ENCODE peak calls at places on chromosome 15, in six cellular contexts. One of them, this sample, is unnamed.

GRCh38 chr15:33374181-33375006 is 63.6 kb downstream of the RYR3 start:
- DNase-seq in coronary artery: no peak
- DNase-seq in anterior cingulate cortex: no peak
- DNase-seq in glutamatergic neuron: no peak
- DNase-seq in ecto neural progenitor cell: no peak
- DNase-seq in activated CD4-positive, CD25-positive, alpha-beta regulatory T cell treated with anti-CD3 and anti-CD28 coated beads, Interleukin-2, amount 50 U/mL, for 16 hours: no peak
- DNase-seq in this sample: no peak

GRCh38 chr15:48178612-48178931 is 477 bp upstream of the MYEF2 start:
- DNase-seq in coronary artery: no peak
- DNase-seq in anterior cingulate cortex: no peak
- DNase-seq in activated CD4-positive, CD25-positive, alpha-beta regulatory T cell treated with anti-CD3 and anti-CD28 coated beads, Interleukin-2, amount 50 U/mL, for 16 hours: no peak
- DNase-seq in ecto neural progenitor cell: no peak
- DNase-seq in glutamatergic neuron: no peak
- DNase-seq in this sample: no peak

GRCh38 chr15:38860253-38860652 is 295.6 kb upstream of the RASGRP1 start:
- DNase-seq in ecto neural progenitor cell: no peak
- DNase-seq in coronary artery: no peak
- DNase-seq in anterior cingulate cortex: peak
- DNase-seq in activated CD4-positive, CD25-positive, alpha-beta regulatory T cell treated with anti-CD3 and anti-CD28 coated beads, Interleukin-2, amount 50 U/mL, for 16 hours: no peak
- DNase-seq in glutamatergic neuron: no peak
- DNase-seq in this sample: no peak

GRCh38 chr15:23686466-23687142 is 501 bp downstream of the NDN start:
- DNase-seq in ecto neural progenitor cell: no peak
- DNase-seq in anterior cingulate cortex: no peak
- DNase-seq in coronary artery: no peak
- DNase-seq in glutamatergic neuron: peak
- DNase-seq in activated CD4-positive, CD25-positive, alpha-beta regulatory T cell treated with anti-CD3 and anti-CD28 coated beads, Interleukin-2, amount 50 U/mL, for 16 hours: no peak
- DNase-seq in this sample: no peak

GRCh38 chr15:95644476-95644875 is 686.0 kb upstream of the NR2F2 start:
- DNase-seq in glutamatergic neuron: no peak
- DNase-seq in coronary artery: no peak
- DNase-seq in ecto neural progenitor cell: no peak
- DNase-seq in activated CD4-positive, CD25-positive, alpha-beta regulatory T cell treated with anti-CD3 and anti-CD28 coated beads, Interleukin-2, amount 50 U/mL, for 16 hours: no peak
- DNase-seq in anterior cingulate cortex: no peak
- DNase-seq in this sample: no peak

GRCh38 chr15:93929375-93930094 is 301.8 kb upstream of the MCTP2 start:
- DNase-seq in activated CD4-positive, CD25-positive, alpha-beta regulatory T cell treated with anti-CD3 and anti-CD28 coated beads, Interleukin-2, amount 50 U/mL, for 16 hours: no peak
- DNase-seq in glutamatergic neuron: no peak
- DNase-seq in anterior cingulate cortex: no peak
- DNase-seq in coronary artery: no peak
- DNase-seq in ecto neural progenitor cell: no peak
- DNase-seq in this sample: no peak

GRCh38 chr15:50880651-50881114 is 27.8 kb upstream of the AP4E1 start:
- DNase-seq in ecto neural progenitor cell: no peak
- DNase-seq in activated CD4-positive, CD25-positive, alpha-beta regulatory T cell treated with anti-CD3 and anti-CD28 coated beads, Interleukin-2, amount 50 U/mL, for 16 hours: no peak
- DNase-seq in coronary artery: no peak
- DNase-seq in glutamatergic neuron: no peak
- DNase-seq in anterior cingulate cortex: no peak
- DNase-seq in this sample: no peak

GRCh38 chr15:64842099-64842940 is 605 bp downstream of the PLEKHO2 start:
- DNase-seq in anterior cingulate cortex: no peak
- DNase-seq in activated CD4-positive, CD25-positive, alpha-beta regulatory T cell treated with anti-CD3 and anti-CD28 coated beads, Interleukin-2, amount 50 U/mL, for 16 hours: no peak
- DNase-seq in glutamatergic neuron: no peak
- DNase-seq in coronary artery: peak
- DNase-seq in ecto neural progenitor cell: peak
- DNase-seq in this sample: no peak

GRCh38 chr15:78682693-78683410 is 41.8 kb upstream of the CHRNB4 start:
- DNase-seq in glutamatergic neuron: no peak
- DNase-seq in activated CD4-positive, CD25-positive, alpha-beta regulatory T cell treated with anti-CD3 and anti-CD28 coated beads, Interleukin-2, amount 50 U/mL, for 16 hours: no peak
- DNase-seq in anterior cingulate cortex: no peak
- DNase-seq in ecto neural progenitor cell: no peak
- DNase-seq in coronary artery: peak
- DNase-seq in this sample: no peak

GRCh38 chr15:101123222-101123910 is 128.5 kb downstream of the CHSY1 start:
- DNase-seq in glutamatergic neuron: no peak
- DNase-seq in anterior cingulate cortex: no peak
- DNase-seq in activated CD4-positive, CD25-positive, alpha-beta regulatory T cell treated with anti-CD3 and anti-CD28 coated beads, Interleukin-2, amount 50 U/mL, for 16 hours: no peak
- DNase-seq in coronary artery: no peak
- DNase-seq in ecto neural progenitor cell: no peak
- DNase-seq in this sample: no peak

This sample was measured in small intestine.